ENCODE peak calls at places on chromosomes 2 and 18, in nine cellular contexts. F, T, I, C, P, J, S, A and R are unnamed samples.
A peak's percentile ranks its signal among the peaks of the same experiment; 100 is the strongest.

GRCh38 chr2:109173311-109174171 is 44.5 kb downstream of the SH3RF3 start:
- DNase-seq in F (no peak), J (peak; percentile 82), A (peak; percentile 53), P (no peak), T (peak; percentile 87), I (peak; percentile 89), C (peak; percentile 42), S (peak; percentile 63), R (peak; percentile 91)

GRCh38 chr18:54899500-54899899 is 59.8 kb downstream of the CCDC68 start:
- DNase-seq in J (no peak), I (no peak), P (no peak), T (no peak), S (no peak), F (no peak), C (no peak), A (no peak), R (no peak)

GRCh38 chr2:95273911-95274290 is 348 bp upstream of the PROM2 start:
- DNase-seq in T (no peak), F (no peak), C (no peak), P (peak; percentile 46), A (no peak), S (no peak), J (no peak), I (no peak), R (peak; percentile 24)

GRCh38 chr2:209579236-209579749 is 155.4 kb downstream of the MAP2 start:
- DNase-seq in T (no peak), P (peak; percentile 51), F (no peak), C (no peak), J (peak; percentile 27), A (peak; percentile 60), S (no peak), I (no peak), R (no peak)

GRCh38 chr2:192053921-192054320 is 140.8 kb downstream of the TMEFF2 start:
- DNase-seq in F (no peak), C (no peak), T (no peak), J (no peak), P (no peak), A (no peak), I (no peak), S (no peak), R (no peak)

GRCh38 chr2:85905187-85905666 is 16.4 kb upstream of the ST3GAL5 start:
- DNase-seq in J (peak; percentile 21), A (no peak), C (no peak), T (peak; percentile 70), S (peak; percentile 20), I (no peak), P (no peak), F (no peak), R (peak; percentile 84)

GRCh38 chr18:35458677-35459441 is 38.9 kb downstream of the INO80C start:
- DNase-seq in T (no peak), A (no peak), C (peak; percentile 55), S (peak; percentile 58), P (peak; percentile 55), F (peak; percentile 34), I (no peak), J (peak; percentile 98), R (peak; percentile 74)

GRCh38 chr2:29009711-29010677 is 28.9 kb downstream of the TOGARAM2 start:
- DNase-seq in T (no peak), P (no peak), A (no peak), S (no peak), F (no peak), I (no peak), C (no peak), J (no peak), R (no peak)

GRCh38 chr18:13318644-13319501 is 100.3 kb downstream of the LDLRAD4 start:
- DNase-seq in P (no peak), A (no peak), T (no peak), F (no peak), S (no peak), I (no peak), C (no peak), J (no peak), R (peak; percentile 53)

GRCh38 chr18:54880706-54881105 is 52.4 kb downstream of the RAB27B start:
- DNase-seq in P (no peak), J (no peak), T (no peak), S (no peak), A (peak; percentile 11), F (no peak), C (no peak), I (no peak), R (no peak)

DNA sequence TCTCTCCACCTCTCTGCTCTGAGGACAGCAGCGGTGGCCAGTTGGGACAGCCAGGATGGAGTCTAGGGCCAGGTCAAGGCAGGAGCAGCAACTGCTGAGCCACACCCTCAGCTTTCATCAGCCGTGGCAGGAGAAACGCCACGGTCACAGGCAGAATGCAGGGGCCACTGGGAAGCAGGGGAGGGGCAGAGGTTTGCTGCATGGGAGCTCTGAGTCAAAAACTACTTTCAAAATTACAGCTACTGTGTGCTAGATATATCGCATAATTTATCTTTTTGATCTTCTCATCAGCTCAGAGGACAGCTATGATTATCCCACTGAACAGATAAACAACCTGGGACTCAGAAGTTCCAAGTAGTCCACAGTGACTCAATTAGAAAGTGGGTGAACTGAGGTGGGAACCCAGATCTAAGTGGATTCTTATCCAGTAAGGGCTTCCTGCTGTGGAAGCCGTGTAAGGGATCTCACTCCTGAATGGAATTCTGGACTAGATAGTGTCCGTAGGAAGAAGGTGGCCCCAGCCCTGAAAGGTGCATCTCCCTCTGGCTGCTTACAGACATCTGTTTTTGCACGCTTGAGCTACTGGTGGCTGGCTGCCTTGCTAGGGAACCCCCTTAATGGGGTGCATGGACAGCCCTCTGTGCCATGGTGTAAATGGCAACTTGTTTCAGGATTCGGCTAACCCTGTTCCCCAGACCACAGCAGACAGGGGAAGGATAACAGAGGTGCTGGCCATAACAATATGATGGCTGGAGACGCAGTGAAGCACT is 194.6 kb upstream of the SMAD2 start:
- DNase-seq in J (no peak), A (no peak), F (no peak), P (no peak), C (no peak), I (no peak), T (no peak), S (no peak), R (no peak)
- H3K4me3 ChIP-seq in J (no peak overlapping the region), A (no peak overlapping the region), F (no peak overlapping the region), P (no peak overlapping the region), C (no peak overlapping the region), I (no peak overlapping the region), T (no peak overlapping the region), S (no peak overlapping the region), R (no peak overlapping the region)

GRCh38 chr2:233081731-233082221 is 21.6 kb downstream of the INPP5D start:
- DNase-seq in S (no peak), A (no peak), P (no peak), I (no peak), C (no peak), F (no peak), J (no peak), T (no peak), R (no peak)
- H3K4me1 ChIP-seq in S (no peaks in the 10 kb centered on the region), A (no peaks in the 10 kb centered on the region), P (peaks cover 5% of the 10 kb centered on the region), I (peaks cover 13% of the 10 kb centered on the region), C (peaks cover 9% of the 10 kb centered on the region), F (no peaks in the 10 kb centered on the region), J (peaks cover 40% of the 10 kb centered on the region), T (no peaks in the 10 kb centered on the region), R (no peaks in the 10 kb centered on the region)

GRCh38 chr2:118186110-118186857 is 98.0 kb downstream of the INSIG2 start:
- DNase-seq in J (peak; percentile 80), T (peak; percentile 63), A (peak; percentile 94), C (peak; percentile 88), F (peak; percentile 63), S (peak; percentile 88), P (peak; percentile 90), I (peak; percentile 93), R (peak; percentile 96)
- TF ChIP-seq POLR2AphosphoS5 in J (peak; percentile 49), T (peak; percentile 22), A (no peak), C (peak; percentile 73), F (peak; percentile 91), S (peak; percentile 58), P (peak; percentile 66), I (no peak), R (peak; percentile 80)

GRCh38 chr2:40404500-40404899 is 47.4 kb downstream of the SLC8A1 start:
- DNase-seq in A (no peak), S (no peak), T (no peak), F (no peak), I (no peak), P (no peak), C (no peak), J (no peak), R (no peak)
- H3K4me3 ChIP-seq in A (no peak overlapping the region), S (no peak overlapping the region), T (no peak overlapping the region), F (no peak overlapping the region), I (no peak overlapping the region), P (no peak overlapping the region), C (no peak overlapping the region), J (no peak overlapping the region), R (no peak overlapping the region)

GRCh38 chr2:9237831-9238230 is 31.2 kb downstream of the ASAP2 start:
- DNase-seq in P (no peak), S (no peak), C (no peak), T (no peak), I (no peak), A (no peak), F (no peak), J (no peak), R (no peak)

GRCh38 chr2:9238927-9239326 is 32.3 kb downstream of the ASAP2 start:
- DNase-seq in T (no peak), J (no peak), C (no peak), P (no peak), I (no peak), F (no peak), A (peak; percentile 68), S (no peak), R (no peak)

GRCh38 chr2:9235388-9236344 is 29.1 kb downstream of the ASAP2 start:
- DNase-seq in S (no peak), J (peak; percentile 82), C (no peak), I (no peak), F (no peak), T (no peak), P (no peak), A (peak; percentile 79), R (no peak)

GRCh38 chr2:9234680-9235387 is 28.2 kb downstream of the ASAP2 start:
- DNase-seq in I (no peak), J (peak; percentile 95), C (peak; percentile 46), P (no peak), F (peak; percentile 86), A (peak; percentile 87), S (peak; percentile 46), T (no peak), R (no peak)

GRCh38 chr2:9236867-9237266 is 30.3 kb downstream of the ASAP2 start:
- DNase-seq in F (no peak), T (no peak), I (no peak), A (no peak), P (no peak), S (no peak), C (no peak), J (peak; percentile 56), R (no peak)
- H3K4me1 ChIP-seq in F (peaks cover 60% of the 10 kb centered on the region), T (peaks cover 5% of the 10 kb centered on the region), I (peaks cover 71% of the 10 kb centered on the region), A (peaks cover 82% of the 10 kb centered on the region), P (peaks cover 2% of the 10 kb centered on the region), S (peaks cover 24% of the 10 kb centered on the region), C (peaks cover 57% of the 10 kb centered on the region), J (peaks cover 67% of the 10 kb centered on the region), R (no peaks in the 10 kb centered on the region)